ENCODE peak calls at places on chromosome 11, in ten cellular contexts. E, Z, I, K, T, J, Q, M, B and P are unnamed samples.

GRCh38 chr11:87035976-87036583 is 1.7 kb upstream of the TMEM135 start:
- DNase-seq in B (no peak), J (peak), E (no peak), I (no peak), T (no peak), M (no peak), Z (no peak), Q (no peak), K (no peak), P (no peak)

GRCh38 chr11:8603696-8604077 is 9.7 kb upstream of the STK33 start:
- DNase-seq in I (no peak), J (no peak), E (no peak), B (no peak), K (no peak), T (no peak), Q (no peak), Z (no peak), M (no peak), P (no peak)

GRCh38 chr11:101840720-101841119 is 74.1 kb upstream of the CEP126 start:
- DNase-seq in Q (no peak), M (no peak), K (no peak), T (no peak), I (no peak), Z (no peak), E (no peak), B (no peak), J (no peak), P (no peak)

GRCh38 chr11:44300881-44301855 is 8.8 kb downstream of the ALX4 start:
- DNase-seq in I (no peak), B (no peak), M (no peak), Q (no peak), T (no peak), Z (no peak), J (peak), E (no peak), K (no peak), P (no peak)

GRCh38 chr11:8786933-8787332 is 104.3 kb downstream of the RPL27A start:
- DNase-seq in E (no peak), I (no peak), Z (no peak), T (no peak), J (no peak), B (no peak), Q (no peak), M (no peak), K (no peak), P (no peak)

GRCh38 chr11:100354736-100355135 is 332.4 kb upstream of the ARHGAP42 start:
- DNase-seq in M (no peak), I (peak), K (no peak), Q (no peak), E (no peak), B (no peak), T (no peak), Z (no peak), J (no peak), P (no peak)

GRCh38 chr11:125070699-125071254 is 7.7 kb downstream of the SLC37A2 start:
- DNase-seq in Q (no peak), T (no peak), J (peak), E (peak), K (peak), M (no peak), Z (no peak), B (no peak), I (peak), P (no peak)

GRCh38 chr11:1083621-1084551 is 9.2 kb downstream of the MUC2 start:
- DNase-seq in J (peak), T (no peak), Q (no peak), Z (no peak), B (no peak), E (peak), I (peak), K (peak), M (no peak), P (no peak)

GRCh38 chr11:62205441-62205840 is 3.0 kb upstream of the SCGB2A1 start:
- DNase-seq in J (peak), Z (no peak), M (no peak), T (no peak), B (no peak), Q (no peak), E (no peak), I (no peak), K (no peak), P (no peak)

GRCh38 chr11:3126901-3127691 is 38.0 kb downstream of the OSBPL5 start:
- DNase-seq in Z (no peak), M (no peak), I (no peak), J (peak), K (peak), Q (no peak), B (no peak), E (peak), T (no peak), P (no peak)

GRCh38 chr11:82733444-82734119 is at the start of gene FAM181B:
- DNase-seq in B (peak), Q (peak), K (peak), T (no peak), Z (no peak), M (peak), E (peak), I (peak), J (peak), P (no peak)

GRCh38 chr11:124736738-124737137 is 3.0 kb upstream of the NRGN start:
- DNase-seq in Q (no peak), E (no peak), I (no peak), M (no peak), K (no peak), B (no peak), J (no peak), T (no peak), Z (no peak), P (no peak)

GRCh38 chr11:9512370-9513019 is 51.7 kb downstream of the ZNF143 start:
- DNase-seq in I (peak), B (no peak), J (peak), K (no peak), E (no peak), M (no peak), Z (no peak), Q (no peak), T (no peak), P (no peak)

GRCh38 chr11:118636569-118637290 is 29.3 kb downstream of the PHLDB1 start:
- DNase-seq in B (no peak), I (no peak), Q (no peak), T (no peak), E (no peak), M (no peak), K (no peak), Z (no peak), J (peak), P (no peak)

GRCh38 chr11:35617687-35618496 is at the start of gene FJX1:
- DNase-seq in Q (peak), I (peak), K (peak), J (peak), E (peak), M (peak), Z (peak), B (no peak), T (peak), P (no peak)

GRCh38 chr11:119816660-119817059 is 87.7 kb upstream of the NECTIN1 start:
- DNase-seq in B (no peak), T (no peak), Z (no peak), K (no peak), I (peak), J (no peak), M (no peak), Q (no peak), E (no peak), P (no peak)

GRCh38 chr11:101061606-101062005 is 68.0 kb downstream of the PGR start:
- DNase-seq in Z (no peak), Q (no peak), K (no peak), I (peak), E (no peak), M (no peak), T (no peak), J (no peak), B (no peak), P (no peak)

GRCh38 chr11:19199766-19200165 is 2.0 kb downstream of the CSRP3 start:
- DNase-seq in Q (no peak), Z (no peak), T (no peak), B (no peak), M (no peak), J (no peak), I (no peak), E (no peak), K (no peak), P (peak)

GRCh38 chr11:45233121-45233803 is 52.9 kb downstream of the SYT13 start:
- DNase-seq in T (peak), E (peak), J (peak), Z (peak), I (peak), K (peak), M (peak), B (peak), Q (peak), P (no peak)

GRCh38 chr11:2697871-2698270 is 1.9 kb downstream of the KCNQ1OT1 start:
- DNase-seq in B (no peak), Z (no peak), I (peak), E (no peak), M (no peak), T (no peak), Q (no peak), J (peak), K (no peak), P (no peak)

GRCh38 chr11:33435201-33435600 is 178.0 kb downstream of the HIPK3 start:
- DNase-seq in I (no peak), Z (no peak), Q (no peak), B (no peak), M (no peak), K (no peak), E (no peak), J (no peak), T (no peak), P (no peak)

GRCh38 chr11:111633248-111633647 is 31.0 kb downstream of the SIK2 start:
- DNase-seq in I (no peak), M (no peak), K (no peak), J (no peak), Q (no peak), B (no peak), E (no peak), Z (no peak), T (no peak), P (no peak)

GRCh38 chr11:130827697-130828377 is 88.4 kb downstream of the SNX19 start:
- DNase-seq in K (peak), Q (no peak), M (no peak), J (peak), E (peak), B (no peak), T (peak), I (peak), Z (no peak), P (no peak)

GRCh38 chr11:117822031-117822521 is 2.5 kb downstream of the FXYD2 start:
- DNase-seq in Q (peak), M (no peak), K (peak), Z (no peak), B (no peak), E (no peak), I (no peak), J (peak), T (peak), P (no peak)

GRCh38 chr11:69040581-69041260 is 8.0 kb upstream of the TPCN2 start:
- DNase-seq in M (no peak), I (no peak), Q (no peak), B (no peak), Z (no peak), J (peak), K (no peak), E (no peak), T (no peak), P (no peak)

GRCh38 chr11:31262761-31263160 is 106.8 kb downstream of the DCDC1 start:
- DNase-seq in I (peak), E (no peak), Z (no peak), K (no peak), T (no peak), M (no peak), J (no peak), B (no peak), Q (no peak), P (no peak)

GRCh38 chr11:76419896-76420295 is 24.9 kb upstream of the EMSY start:
- DNase-seq in T (peak), I (peak), M (no peak), K (no peak), E (no peak), J (no peak), Q (no peak), B (no peak), Z (peak), P (no peak)

GRCh38 chr11:119964136-119965025 is 173.5 kb downstream of the TRIM29 start:
- DNase-seq in Z (no peak), M (no peak), T (no peak), J (no peak), B (no peak), K (no peak), E (no peak), Q (no peak), I (peak), P (no peak)

GRCh38 chr11:65045728-65046127 is 4.7 kb downstream of the SAC3D1 start:
- DNase-seq in M (no peak), B (no peak), T (no peak), K (no peak), E (no peak), Q (no peak), I (no peak), J (peak), Z (no peak), P (no peak)

GRCh38 chr11:3165152-3165705 is at the start of gene OSBPL5:
- DNase-seq in B (peak), I (peak), Z (no peak), Q (peak), T (no peak), M (no peak), E (peak), K (peak), J (peak), P (no peak)